ENCODE peak calls at places on chromosome X, in ten cellular contexts. N is LNCaP clone FGC, M is esophagus squamous epithelium, S is A673, F is AG10803, G is spleen, A is IMR-90, Y is MM.1S, C is A549, L is prostate gland. B is an unnamed sample.

GRCh38 chrX:123920065-123920785 is 41.3 kb upstream of the STAG2 start:
- DNase-seq in M (no peak), A (peak; percentile 84), L (no peak), C (peak; percentile 43), S (peak; percentile 19), G (no peak), Y (no peak), N (no peak), F (peak; percentile 65), B (peak; percentile 69)

GRCh38 chrX:144896323-144896722 is 351.0 kb upstream of the SPANXN1 start:
- DNase-seq in N (no peak), G (no peak), F (no peak), A (no peak), Y (peak; percentile 20), M (no peak), S (peak; percentile 1), L (no peak), C (no peak), B (peak; percentile 0)

GRCh38 chrX:81195712-81196111 is 6.0 kb downstream of the HMGN5 start:
- DNase-seq in N (no peak), G (no peak), A (peak; percentile 52), F (peak; percentile 47), L (peak; percentile 6), C (peak; percentile 13), Y (peak; percentile 72), S (peak; percentile 77), M (no peak), B (peak; percentile 66)

GRCh38 chrX:17923546-17923945 is 62.4 kb upstream of the RAI2 start:
- DNase-seq in G (no peak), Y (peak; percentile 30), L (no peak), N (no peak), M (no peak), A (no peak), C (no peak), F (no peak), S (peak; percentile 18), B (no peak)

GRCh38 chrX:10016516-10017132 is 49.5 kb downstream of the CLDN34 start:
- DNase-seq in A (no peak), M (no peak), L (peak; percentile 12), C (no peak), S (no peak), G (no peak), Y (no peak), N (no peak), F (no peak), B (no peak)

GRCh38 chrX:39212456-39212855 is 411.2 kb downstream of the MID1IP1 start:
- DNase-seq in L (no peak), Y (no peak), G (no peak), C (no peak), A (no peak), M (no peak), S (no peak), F (no peak), N (no peak), B (peak; percentile 3)

GRCh38 chrX:39836802-39837420 is 260.8 kb downstream of the BCOR start:
- DNase-seq in F (no peak), C (no peak), L (no peak), N (no peak), M (no peak), Y (no peak), S (no peak), A (no peak), G (no peak), B (no peak)

GRCh38 chrX:45889471-45889870 is 655.8 kb downstream of the ZNF674 start:
- DNase-seq in S (no peak), F (peak; percentile 16), M (no peak), C (no peak), A (peak; percentile 6), Y (no peak), G (no peak), N (no peak), L (no peak), B (peak; percentile 22)

GRCh38 chrX:69231903-69232302 is 66.7 kb upstream of the PJA1 start:
- DNase-seq in Y (no peak), G (no peak), M (no peak), N (no peak), F (no peak), C (no peak), S (no peak), A (no peak), L (no peak), B (peak; percentile 67)

GRCh38 chrX:46308106-46308505 is 237.1 kb downstream of the ZNF674 start:
- DNase-seq in F (no peak), G (no peak), M (no peak), A (no peak), C (no peak), N (no peak), Y (no peak), L (no peak), S (no peak), B (peak; percentile 47)

GRCh38 chrX:105552395-105552794 is 269.9 kb upstream of the NRK start:
- DNase-seq in M (no peak), F (no peak), Y (no peak), L (no peak), G (no peak), C (no peak), N (no peak), S (no peak), A (no peak), B (peak; percentile 90)

GRCh38 chrX:11103006-11103405 is 8.1 kb upstream of the HCCS start:
- DNase-seq in A (no peak), Y (no peak), F (no peak), G (no peak), L (no peak), M (no peak), S (no peak), C (no peak), N (no peak), B (no peak)

GRCh38 chrX:11103751-11104150 is 7.4 kb upstream of the HCCS start:
- DNase-seq in S (no peak), G (no peak), Y (no peak), C (no peak), L (no peak), F (no peak), N (no peak), M (no peak), A (no peak), B (peak; percentile 6)

GRCh38 chrX:11097920-11098319 is 13.2 kb upstream of the HCCS start:
- DNase-seq in F (no peak), Y (no peak), L (no peak), S (no peak), N (no peak), A (no peak), G (no peak), C (no peak), M (no peak), B (no peak)

GRCh38 chrX:11099465-11099864 is 11.7 kb upstream of the HCCS start:
- DNase-seq in Y (no peak), G (no peak), M (no peak), L (no peak), C (no peak), A (no peak), F (no peak), S (no peak), N (no peak), B (no peak)

GRCh38 chrX:11100281-11101035 is 10.7 kb upstream of the HCCS start:
- DNase-seq in L (peak; percentile 36), C (peak; percentile 36), F (peak; percentile 73), N (peak; percentile 79), Y (no peak), S (peak; percentile 55), M (no peak), G (no peak), A (peak; percentile 80), B (peak; percentile 75)
- TF ChIP-seq CTCF in L (peak; percentile 57), C (peak; percentile 66), F (peak; percentile 60), N (peak; percentile 43), Y (peak; percentile 46), S (peak; percentile 57), M (peak; percentile 32), G (no peak), A (peak; percentile 66), B (peak; percentile 47)

GRCh38 chrX:118350715-118351114 is 4.8 kb downstream of the WDR44 start:
- DNase-seq in F (no peak), Y (no peak), M (no peak), G (no peak), A (no peak), L (no peak), N (no peak), S (no peak), C (no peak), B (no peak)
- H3K4me3 ChIP-seq in F (no peak overlapping the region), Y (no peak overlapping the region), M (no peak overlapping the region), G (no peak overlapping the region), A (no peak overlapping the region), L (no peak overlapping the region), N (no peak overlapping the region), S (no peak overlapping the region), C (no peak overlapping the region), B (no peak overlapping the region)

DNA sequence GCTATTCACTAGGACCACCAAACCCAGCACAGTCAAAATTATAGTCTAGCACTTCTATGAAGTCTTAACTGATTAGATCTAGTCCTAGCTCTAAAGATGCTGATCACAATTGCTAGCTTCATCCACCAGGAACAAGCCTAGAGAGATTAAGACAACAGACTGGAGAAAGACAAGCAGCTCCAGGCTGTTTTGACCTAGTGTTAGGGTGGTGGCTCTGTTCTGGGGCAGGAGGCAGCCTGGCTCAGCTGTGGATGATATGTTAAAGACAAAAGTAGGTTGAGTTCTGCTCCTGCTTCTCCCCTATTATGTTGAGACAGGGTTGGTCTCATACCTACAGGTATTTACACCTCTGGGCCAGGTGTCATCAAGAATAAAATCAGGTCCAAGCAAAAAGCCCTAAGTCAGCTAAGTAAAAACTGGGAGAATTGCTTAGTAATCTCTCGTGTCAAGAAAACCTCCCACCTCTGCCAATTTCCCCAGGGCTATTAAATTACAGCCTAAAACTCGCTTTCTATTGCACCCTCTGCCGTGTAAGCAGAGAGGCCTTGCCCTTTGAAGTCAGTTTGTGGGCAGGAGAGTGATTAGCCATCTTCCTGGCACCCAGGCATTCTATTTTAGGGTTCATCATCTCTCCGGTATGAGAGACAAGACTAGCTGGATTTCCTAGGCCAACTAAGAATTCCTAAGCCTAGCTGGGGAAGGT is 39.9 kb downstream of the RAB40AL start:
- DNase-seq in Y (peak; percentile 69), N (no peak), F (peak; percentile 83), M (no peak), L (no peak), A (peak; percentile 35), G (no peak), C (no peak), S (no peak), B (peak; percentile 79)
- TF ChIP-seq CTCF in Y (no peak), N (no peak), F (no peak), M (no peak), L (no peak), A (no peak), G (no peak), C (no peak), S (no peak), B (no peak)

GRCh38 chrX:87517571-87518141 is at the start of gene KLHL4:
- DNase-seq in Y (peak; percentile 94), C (no peak), M (no peak), F (no peak), S (peak; percentile 3), N (no peak), L (no peak), G (no peak), A (peak; percentile 74), B (peak; percentile 86)

GRCh38 chrX:87518504-87518903 is 902 bp downstream of the KLHL4 start:
- DNase-seq in C (no peak), F (no peak), A (peak; percentile 18), S (no peak), G (no peak), N (no peak), L (no peak), M (no peak), Y (no peak), B (peak; percentile 35)

DNA sequence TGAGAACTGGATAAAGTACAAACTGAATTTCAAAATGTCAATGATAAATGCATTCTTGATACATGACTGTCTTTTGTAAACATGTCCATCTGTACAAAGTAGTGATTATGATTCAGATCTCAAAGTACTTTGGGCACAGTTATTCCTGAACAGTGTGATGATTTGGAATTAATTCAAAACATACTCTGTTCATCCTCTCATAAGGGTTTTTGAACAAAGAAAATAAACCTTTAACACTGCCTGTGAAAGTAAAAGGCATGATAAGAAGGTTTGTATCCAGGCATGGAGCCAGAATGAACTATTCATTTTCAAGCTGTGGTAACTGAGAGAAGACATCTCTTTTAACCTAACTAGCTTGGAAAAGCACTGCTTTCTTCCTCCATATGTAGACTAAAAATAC is 886 bp upstream of the KLHL4 start:
- DNase-seq in C (no peak), N (no peak), G (no peak), F (no peak), Y (no peak), S (no peak), A (peak; percentile 55), L (no peak), M (no peak), B (peak; percentile 60)
- H3K4me3 ChIP-seq in C (peak overlapping the region; percentile 53), N (no peak overlapping the region), G (no peak overlapping the region), F (no peak overlapping the region), Y (no peak overlapping the region), S (no peak overlapping the region), A (no peak overlapping the region), L (no peak overlapping the region), M (no peak overlapping the region), B (no peak overlapping the region)